ENCODE peak calls at places on chromosomes 3 and 15, in nine cellular contexts. A is anterior cingulate cortex, K is posterior cingulate gyrus, P is epithelial cell of esophagus, Q is neural crest cell, G is mammary epithelial cell, X is PC-9, I is aorta, O is heart right ventricle. D is an unnamed sample.

GRCh38 chr3:61442696-61443095 is 118.7 kb upstream of the PTPRG start:
- DNase-seq in G (no peak), P (no peak), O (no peak), A (no peak), Q (no peak), I (no peak), K (no peak), X (no peak), D (no peak)

GRCh38 chr15:87871130-87871737 is 385.3 kb downstream of the NTRK3 start:
- DNase-seq in Q (no peak), K (no peak), P (no peak), O (no peak), G (no peak), I (no peak), X (no peak), A (no peak), D (no peak)

GRCh38 chr15:52803543-52804306 is 13.6 kb upstream of the ONECUT1 start:
- DNase-seq in X (no peak), K (no peak), Q (no peak), G (no peak), A (no peak), O (no peak), P (no peak), I (no peak), D (no peak)

GRCh38 chr15:51874751-51875644 is 45.5 kb downstream of the TMOD3 start:
- DNase-seq in G (peak; percentile 97), X (peak; percentile 96), Q (no peak), A (no peak), P (peak; percentile 99), K (no peak), I (no peak), O (peak; percentile 40), D (no peak)

GRCh38 chr3:24810881-24811280 is 316.2 kb upstream of the THRB start:
- DNase-seq in K (no peak), Q (no peak), X (no peak), P (no peak), I (no peak), G (no peak), A (no peak), O (no peak), D (no peak)

GRCh38 chr3:52455283-52456168 is at the start of gene NISCH:
- DNase-seq in I (peak; percentile 93), X (no peak), Q (peak; percentile 90), O (peak; percentile 92), G (peak; percentile 67), K (peak; percentile 86), P (peak; percentile 82), A (peak; percentile 85), D (peak; percentile 77)

GRCh38 chr3:187013080-187013838 is 82.9 kb downstream of the ST6GAL1 start:
- DNase-seq in P (no peak), I (no peak), X (no peak), A (no peak), Q (no peak), G (no peak), K (no peak), O (no peak), D (no peak)

GRCh38 chr3:46863261-46863782 is at the start of gene MYL3:
- DNase-seq in P (no peak), X (no peak), G (no peak), Q (no peak), K (no peak), I (peak; percentile 39), O (peak; percentile 85), A (no peak), D (no peak)

GRCh38 chr3:53730565-53730964 is 115.7 kb downstream of the CHDH start:
- DNase-seq in A (peak; percentile 51), X (no peak), Q (no peak), O (peak; percentile 70), I (no peak), G (no peak), K (peak; percentile 70), P (no peak), D (no peak)

GRCh38 chr3:42718338-42718737 is 15.7 kb upstream of the HHATL start:
- DNase-seq in K (no peak), X (no peak), O (no peak), I (no peak), Q (no peak), P (no peak), A (no peak), G (no peak), D (no peak)

GRCh38 chr3:31196881-31197364 is 302.5 kb upstream of the GADL1 start:
- DNase-seq in P (peak; percentile 88), Q (no peak), I (peak; percentile 59), O (no peak), A (no peak), K (no peak), X (no peak), G (peak; percentile 95), D (no peak)

GRCh38 chr3:128195802-128196201 is 42.5 kb downstream of the EEFSEC start:
- DNase-seq in P (no peak), K (no peak), O (no peak), G (no peak), A (no peak), I (peak; percentile 55), X (no peak), Q (no peak), D (no peak)

GRCh38 chr3:19931180-19931692 is 2.8 kb downstream of the EFHB start:
- DNase-seq in P (no peak), X (no peak), Q (no peak), K (no peak), A (peak; percentile 18), G (peak; percentile 29), I (no peak), O (no peak), D (no peak)

GRCh38 chr3:5011555-5012256 is 32.5 kb downstream of the BHLHE40 start:
- DNase-seq in Q (no peak), O (no peak), A (no peak), I (no peak), G (no peak), K (no peak), P (no peak), X (no peak), D (no peak)

GRCh38 chr3:49013738-49014660 is 4.4 kb downstream of the DALRD3 start:
- DNase-seq in P (peak; percentile 64), A (no peak), K (no peak), Q (peak; percentile 52), I (no peak), G (peak; percentile 41), O (no peak), X (no peak), D (no peak)

GRCh38 chr3:145678401-145678800 is 482.6 kb downstream of the PLOD2 start:
- DNase-seq in G (peak; percentile 5), A (no peak), Q (no peak), X (no peak), I (no peak), K (no peak), P (peak; percentile 33), O (no peak), D (no peak)

GRCh38 chr3:10341901-10342398 is 21.0 kb upstream of the SEC13 start:
- DNase-seq in A (no peak), K (no peak), G (no peak), P (no peak), Q (no peak), O (no peak), X (no peak), I (peak; percentile 7), D (no peak)

GRCh38 chr15:85743392-85744045 is 51.2 kb downstream of the KLHL25 start:
- DNase-seq in G (no peak), I (no peak), X (no peak), K (no peak), Q (no peak), A (no peak), P (no peak), O (no peak), D (no peak)

GRCh38 chr3:59451041-59451763 is 401.4 kb upstream of the CFAP20DC start:
- DNase-seq in X (no peak), P (peak; percentile 90), K (no peak), I (no peak), G (peak; percentile 68), Q (no peak), O (peak; percentile 12), A (no peak), D (no peak)

GRCh38 chr3:11367116-11367781 is 95.1 kb downstream of the ATG7 start:
- DNase-seq in O (peak; percentile 36), Q (peak; percentile 16), I (peak; percentile 64), A (peak; percentile 66), G (no peak), P (peak; percentile 54), X (no peak), K (no peak), D (peak; percentile 11)

GRCh38 chr3:23277688-23278087 is 74.6 kb downstream of the UBE2E2 start:
- DNase-seq in O (no peak), P (no peak), X (no peak), A (no peak), G (no peak), I (no peak), Q (no peak), K (no peak), D (no peak)

GRCh38 chr3:126952261-126952982 is 30.5 kb upstream of the PLXNA1 start:
- DNase-seq in P (no peak), G (no peak), Q (no peak), A (no peak), X (no peak), I (peak; percentile 40), O (no peak), K (no peak), D (no peak)

GRCh38 chr15:95365615-95366107 is 964.8 kb upstream of the NR2F2 start:
- DNase-seq in A (no peak), X (no peak), O (peak; percentile 65), K (no peak), P (no peak), I (no peak), Q (no peak), G (no peak), D (no peak)

GRCh38 chr3:117195034-117195433 is 485.5 kb downstream of the TUSC7 start:
- DNase-seq in Q (no peak), X (no peak), I (no peak), O (no peak), G (no peak), K (no peak), P (no peak), A (no peak), D (no peak)

GRCh38 chr3:192365571-192365970 is 361.8 kb downstream of the FGF12 start:
- DNase-seq in O (no peak), A (no peak), Q (no peak), K (no peak), X (no peak), G (no peak), P (no peak), I (no peak), D (no peak)

GRCh38 chr3:37905987-37906674 is 44.5 kb downstream of the CTDSPL start:
- DNase-seq in X (no peak), A (peak; percentile 29), I (no peak), O (no peak), K (no peak), G (no peak), Q (no peak), P (no peak), D (no peak)

GRCh38 chr3:165256554-165256953 is 60.4 kb upstream of the SLITRK3 start:
- DNase-seq in X (no peak), I (no peak), K (no peak), Q (no peak), O (no peak), G (no peak), P (no peak), A (no peak), D (no peak)

GRCh38 chr3:57048052-57048671 is 12.3 kb upstream of the SPATA12 start:
- DNase-seq in Q (no peak), A (peak; percentile 29), O (no peak), G (no peak), X (no peak), P (no peak), K (peak; percentile 6), I (peak; percentile 55), D (peak; percentile 59)

GRCh38 chr3:21017115-21017852 is 733.7 kb downstream of the ZNF385D start:
- DNase-seq in G (peak; percentile 85), Q (no peak), I (no peak), O (no peak), P (peak; percentile 98), X (no peak), K (no peak), A (no peak), D (no peak)

GRCh38 chr3:10106919-10107318 is 1.1 kb downstream of the FANCD2OS start:
- DNase-seq in A (no peak), G (no peak), Q (no peak), I (no peak), O (no peak), P (no peak), X (no peak), K (no peak), D (no peak)

GRCh38 chr3:58631742-58632141 is 34.8 kb downstream of the FAM3D start:
- DNase-seq in O (no peak), K (no peak), G (no peak), A (no peak), X (no peak), P (no peak), Q (no peak), I (no peak), D (no peak)

D was measured in substantia nigra.